ENCODE peak calls at places on chromosomes 3 and 15, in ten cellular contexts. L is body of pancreas, S is OCI-LY7, D is fibroblast of mammary gland, E is IMR-90, W is epithelial cell of proximal tubule, O is lower lobe of right lung, V is dorsolateral prefrontal cortex, C is psoas muscle, F is HCT116. N is an unnamed sample.

GRCh38 chr3:117118604-117119003 is 409.0 kb downstream of the TUSC7 start:
- DNase-seq in V (no peak), L (no peak), S (no peak), C (no peak), E (peak), D (no peak), W (no peak), F (no peak), O (no peak), N (no peak)

GRCh38 chr3:34832865-34833508 is 806.3 kb upstream of the ARPP21 start:
- DNase-seq in W (no peak), E (no peak), V (no peak), C (no peak), D (no peak), L (no peak), O (no peak), F (no peak), S (no peak), N (no peak)

GRCh38 chr3:141410408-141410807 is 42.1 kb downstream of the ZBTB38 start:
- DNase-seq in V (no peak), O (no peak), E (peak), F (no peak), W (no peak), C (peak), L (peak), S (no peak), D (peak), N (peak)

GRCh38 chr15:43762824-43763223 is 13.9 kb downstream of the ELL3 start:
- DNase-seq in E (peak), S (no peak), F (no peak), O (no peak), C (no peak), W (no peak), L (no peak), V (no peak), D (peak), N (no peak)

GRCh38 chr15:24039683-24040082 is 352.6 kb upstream of the NDN start:
- DNase-seq in W (no peak), F (no peak), L (no peak), D (no peak), O (no peak), V (no peak), C (no peak), S (no peak), E (no peak), N (no peak)

GRCh38 chr15:62618432-62618831 is 424.1 kb upstream of the TPM1 start:
- DNase-seq in W (no peak), L (no peak), C (no peak), S (no peak), F (no peak), V (no peak), O (no peak), D (peak), E (peak), N (no peak)

GRCh38 chr3:50165388-50166308 is 10.5 kb downstream of the SEMA3F start:
- DNase-seq in W (no peak), O (no peak), V (peak), E (peak), S (no peak), D (peak), L (no peak), F (no peak), C (peak), N (no peak)

GRCh38 chr15:83871808-83872559 is 218.1 kb downstream of the ADAMTSL3 start:
- DNase-seq in C (no peak), D (peak), W (no peak), O (no peak), F (no peak), E (peak), L (peak), S (no peak), V (no peak), N (peak)

GRCh38 chr15:74453925-74454763 is 6.8 kb downstream of the UBL7 start:
- DNase-seq in C (no peak), F (no peak), L (no peak), S (no peak), E (peak), V (no peak), W (no peak), O (no peak), D (no peak), N (no peak)

GRCh38 chr3:133536635-133536980 is 36.9 kb upstream of the CDV3 start:
- DNase-seq in L (no peak), D (no peak), V (no peak), E (no peak), F (no peak), C (no peak), W (no peak), S (no peak), O (no peak), N (no peak)

GRCh38 chr15:80118956-80119355 is 33.8 kb upstream of the FAH start:
- DNase-seq in E (no peak), W (no peak), O (no peak), V (peak), L (no peak), S (no peak), D (peak), C (no peak), F (no peak), N (no peak)

GRCh38 chr15:90046289-90046688 is 45.2 kb downstream of the ZNF710 start:
- DNase-seq in D (no peak), E (no peak), S (no peak), L (no peak), V (no peak), C (peak), W (no peak), F (no peak), O (no peak), N (no peak)

GRCh38 chr3:133273346-133273745 is 126.5 kb upstream of the BFSP2 start:
- DNase-seq in S (no peak), D (no peak), V (no peak), F (no peak), C (no peak), L (no peak), W (no peak), E (no peak), O (no peak), N (no peak)

GRCh38 chr3:139444446-139444845 is 31.9 kb downstream of the RBP2 start:
- DNase-seq in F (no peak), S (no peak), V (no peak), D (no peak), C (no peak), W (no peak), O (no peak), L (no peak), E (no peak), N (no peak)

GRCh38 chr15:73370151-73370550 is 1.4 kb upstream of the HCN4 start:
- DNase-seq in D (no peak), V (no peak), W (no peak), O (no peak), F (no peak), L (no peak), C (no peak), E (no peak), S (no peak), N (no peak)

GRCh38 chr15:100307241-100307855 is 34.4 kb downstream of the ADAMTS17 start:
- DNase-seq in C (no peak), E (no peak), W (no peak), L (no peak), V (no peak), S (no peak), F (no peak), D (no peak), O (no peak), N (no peak)

GRCh38 chr15:84975871-84976351 is 5.7 kb upstream of the PDE8A start:
- DNase-seq in S (no peak), V (no peak), F (no peak), C (no peak), E (no peak), W (no peak), D (no peak), O (no peak), L (no peak), N (no peak)

GRCh38 chr3:160941885-160942494 is 163.2 kb downstream of the B3GALNT1 start:
- DNase-seq in S (peak), D (peak), W (peak), V (peak), F (peak), O (no peak), E (peak), L (peak), C (peak), N (peak)

GRCh38 chr15:27042230-27042629 is 71.2 kb downstream of the GABRG3 start:
- DNase-seq in S (no peak), D (no peak), L (no peak), E (no peak), W (no peak), O (no peak), F (no peak), C (no peak), V (no peak), N (no peak)
- H3K4me3 ChIP-seq in S (no peak), D (no peak), L (no peak), E (no peak), W (no peak), O (no peak), F (no peak), C (no peak), V (no peak), N (no peak)

DNA sequence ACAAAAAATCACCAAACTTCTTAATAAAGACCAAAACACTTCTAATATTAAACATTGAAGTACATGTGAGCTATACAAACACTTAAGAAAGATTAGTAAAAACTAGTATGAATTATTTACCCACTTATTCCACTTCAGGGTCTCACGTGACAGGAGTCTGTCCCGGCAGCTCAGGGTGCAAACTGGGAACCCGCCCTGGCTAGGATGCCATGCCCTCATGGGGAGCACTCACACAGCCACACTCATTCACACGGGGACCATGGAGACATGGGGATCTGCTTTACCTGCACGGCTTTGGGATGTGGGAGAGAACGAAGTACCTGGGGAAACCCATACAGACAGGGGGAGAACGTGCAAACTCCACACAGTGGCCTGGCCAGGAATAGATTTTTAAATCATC is 179.3 kb upstream of the UBE3A start:
- DNase-seq in L (no peak), D (no peak), E (no peak), C (no peak), F (no peak), S (no peak), O (peak), W (no peak), V (no peak), N (no peak)
- TF ChIP-seq CTCF in L (no peak), D (no peak), E (no peak), C (no peak), F (no peak), S (no peak), O (no peak), W (no peak), V (no peak), N (no peak)

GRCh38 chr15:35671197-35671596 is 125.2 kb upstream of the DPH6 start:
- DNase-seq in O (no peak), L (no peak), V (no peak), C (no peak), E (no peak), W (peak), D (peak), S (no peak), F (no peak), N (no peak)

GRCh38 chr15:35669457-35670045 is 123.6 kb upstream of the DPH6 start:
- DNase-seq in F (no peak), L (no peak), W (no peak), C (no peak), E (peak), V (no peak), S (no peak), O (no peak), D (peak), N (no peak)

GRCh38 chr15:35665855-35666536 is 120.0 kb upstream of the DPH6 start:
- DNase-seq in L (no peak), D (peak), F (no peak), O (no peak), C (peak), S (no peak), V (no peak), W (no peak), E (no peak), N (no peak)

GRCh38 chr15:35669021-35669420 is 123.1 kb upstream of the DPH6 start:
- DNase-seq in W (no peak), F (no peak), L (no peak), S (no peak), D (no peak), O (no peak), V (no peak), E (no peak), C (no peak), N (no peak)

DNA sequence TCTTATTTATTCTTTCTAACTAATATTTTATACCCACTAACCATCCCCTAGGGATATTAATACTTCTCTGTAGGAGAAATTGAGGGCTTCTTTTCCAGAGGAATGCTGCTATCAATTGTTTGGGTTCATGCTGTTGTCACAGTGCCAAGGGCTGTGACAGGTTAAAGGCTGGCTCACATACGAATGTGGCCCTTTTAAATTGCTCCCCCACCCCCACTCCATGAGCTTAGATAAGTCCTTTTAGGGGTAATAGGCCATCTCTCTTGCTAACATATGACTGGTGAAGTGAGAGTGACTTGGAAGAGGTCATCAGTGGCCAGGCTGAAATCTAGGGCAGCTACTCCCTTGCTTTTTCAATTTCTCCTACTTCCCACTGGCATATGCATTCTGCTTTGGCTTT is 121.9 kb upstream of the DPH6 start:
- DNase-seq in F (no peak), D (no peak), E (no peak), S (no peak), C (no peak), V (no peak), O (no peak), W (no peak), L (no peak), N (no peak)
- H3K4me3 ChIP-seq in F (no peak), D (no peak), E (no peak), S (no peak), C (no peak), V (no peak), O (no peak), W (no peak), L (no peak), N (no peak)

DNA sequence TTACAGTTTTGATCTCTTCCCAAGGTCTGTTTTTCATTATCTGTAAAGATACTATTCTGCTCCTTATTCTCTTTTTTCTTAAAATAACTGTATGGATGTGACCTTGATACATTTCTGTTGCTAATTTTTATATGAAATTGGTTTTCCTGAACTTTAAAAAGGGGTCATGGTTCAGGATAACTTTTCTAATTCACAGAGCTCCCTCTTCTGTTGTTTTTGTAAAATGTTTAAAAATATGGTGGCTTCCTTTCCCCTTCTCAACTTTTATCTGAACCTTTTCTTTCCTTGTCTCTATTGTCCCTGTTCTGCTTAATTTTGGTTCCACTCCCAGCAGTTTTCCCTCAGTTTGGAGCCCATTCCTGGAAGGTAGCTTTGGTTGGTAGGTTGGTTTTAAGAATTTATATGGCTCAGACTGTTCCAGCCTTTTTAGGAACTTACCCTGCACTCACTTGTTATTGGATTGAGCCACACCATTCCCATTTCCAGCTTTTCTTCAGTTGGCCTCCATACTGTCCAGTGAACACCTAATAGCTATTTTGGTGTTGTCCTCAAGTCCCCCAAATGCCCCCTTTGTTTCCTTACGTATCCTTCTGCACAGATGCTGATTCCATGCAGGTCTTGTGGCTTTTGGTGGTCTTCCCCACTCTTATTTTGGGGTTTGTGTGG is 70.3 kb downstream of the SLMAP start:
- DNase-seq in S (no peak), E (no peak), O (no peak), C (no peak), W (no peak), F (no peak), D (peak), V (no peak), L (no peak), N (no peak)
- TF ChIP-seq CTCF in S (peak), E (peak), O (peak), C (peak), W (peak), F (peak), D (peak), V (peak), L (peak), N (no peak)